ENCODE peak calls at places on chromosomes 2 and 18, in four cellular contexts. One of them, this sample, is unnamed.

GRCh38 chr2:127526940-127527804 is 883 bp upstream of the IWS1 start:
- DNase-seq in bronchial epithelial cell: peak
- DNase-seq in A549: peak
- DNase-seq in fibroblast of pulmonary artery: no peak
- DNase-seq in this sample: peak

GRCh38 chr2:233007270-233007669 is 5.8 kb downstream of the NGEF start:
- DNase-seq in fibroblast of pulmonary artery: no peak
- DNase-seq in bronchial epithelial cell: no peak
- DNase-seq in A549: no peak
- DNase-seq in this sample: no peak

GRCh38 chr2:239648607-239649006 is 247.8 kb upstream of the HDAC4 start:
- DNase-seq in fibroblast of pulmonary artery: no peak
- DNase-seq in bronchial epithelial cell: no peak
- DNase-seq in A549: no peak
- DNase-seq in this sample: no peak

GRCh38 chr2:142509401-142509800 is 368.1 kb upstream of the KYNU start:
- DNase-seq in fibroblast of pulmonary artery: no peak
- DNase-seq in A549: peak
- DNase-seq in bronchial epithelial cell: no peak
- DNase-seq in this sample: no peak

GRCh38 chr2:174395284-174395968 is at the start of gene SCRN3:
- DNase-seq in bronchial epithelial cell: peak
- DNase-seq in A549: peak
- DNase-seq in fibroblast of pulmonary artery: peak
- DNase-seq in this sample: peak

GRCh38 chr2:175035806-175036205 is 30.6 kb upstream of the CHN1 start:
- DNase-seq in bronchial epithelial cell: no peak
- DNase-seq in fibroblast of pulmonary artery: no peak
- DNase-seq in A549: no peak
- DNase-seq in this sample: no peak

GRCh38 chr2:202941771-202942170 is 29.7 kb downstream of the CARF start:
- DNase-seq in bronchial epithelial cell: peak
- DNase-seq in fibroblast of pulmonary artery: peak
- DNase-seq in A549: no peak
- DNase-seq in this sample: no peak

GRCh38 chr2:37877457-37878315 is 47.4 kb upstream of the RMDN2 start:
- DNase-seq in bronchial epithelial cell: peak
- DNase-seq in fibroblast of pulmonary artery: peak
- DNase-seq in A549: peak
- DNase-seq in this sample: no peak

GRCh38 chr2:215396595-215397313 is 39.1 kb downstream of the FN1 start:
- DNase-seq in fibroblast of pulmonary artery: peak
- DNase-seq in bronchial epithelial cell: no peak
- DNase-seq in A549: no peak
- DNase-seq in this sample: no peak

GRCh38 chr18:63016270-63016669 is 300.9 kb downstream of the PHLPP1 start:
- DNase-seq in bronchial epithelial cell: peak
- DNase-seq in A549: peak
- DNase-seq in fibroblast of pulmonary artery: peak
- DNase-seq in this sample: peak

GRCh38 chr2:227818569-227819397 is 5.1 kb downstream of the CCL20 start:
- DNase-seq in A549: peak
- DNase-seq in fibroblast of pulmonary artery: peak
- DNase-seq in bronchial epithelial cell: no peak
- DNase-seq in this sample: no peak

GRCh38 chr2:26008851-26009566 is 24.9 kb upstream of the RAB10 start:
- DNase-seq in A549: peak
- DNase-seq in fibroblast of pulmonary artery: peak
- DNase-seq in bronchial epithelial cell: peak
- DNase-seq in this sample: no peak

GRCh38 chr2:142980246-142981068 is 103.0 kb downstream of the KYNU start:
- DNase-seq in bronchial epithelial cell: peak
- DNase-seq in A549: peak
- DNase-seq in fibroblast of pulmonary artery: peak
- DNase-seq in this sample: no peak

GRCh38 chr2:70085711-70086277 is 1.5 kb upstream of the PCBP1 start:
- DNase-seq in fibroblast of pulmonary artery: peak
- DNase-seq in A549: no peak
- DNase-seq in bronchial epithelial cell: no peak
- DNase-seq in this sample: no peak

GRCh38 chr2:193869564-193869963 is 1674.8 kb upstream of the TMEFF2 start:
- DNase-seq in bronchial epithelial cell: no peak
- DNase-seq in fibroblast of pulmonary artery: no peak
- DNase-seq in A549: no peak
- DNase-seq in this sample: no peak

GRCh38 chr2:160126756-160127155 is 64.3 kb upstream of the PLA2R1 start:
- DNase-seq in A549: no peak
- DNase-seq in fibroblast of pulmonary artery: no peak
- DNase-seq in bronchial epithelial cell: no peak
- DNase-seq in this sample: no peak

GRCh38 chr18:3075491-3075890 is 62.5 kb upstream of the LPIN2 start:
- DNase-seq in fibroblast of pulmonary artery: no peak
- DNase-seq in bronchial epithelial cell: peak
- DNase-seq in A549: no peak
- DNase-seq in this sample: no peak

GRCh38 chr2:149994057-149994728 is 406.6 kb upstream of the MMADHC start:
- DNase-seq in fibroblast of pulmonary artery: peak
- DNase-seq in A549: no peak
- DNase-seq in bronchial epithelial cell: peak
- DNase-seq in this sample: peak

GRCh38 chr2:37816686-37817085 is 108.4 kb upstream of the RMDN2 start:
- DNase-seq in bronchial epithelial cell: no peak
- DNase-seq in fibroblast of pulmonary artery: no peak
- DNase-seq in A549: no peak
- DNase-seq in this sample: no peak

GRCh38 chr2:42340938-42341636 is 19.9 kb downstream of the COX7A2L start:
- DNase-seq in fibroblast of pulmonary artery: no peak
- DNase-seq in bronchial epithelial cell: no peak
- DNase-seq in A549: no peak
- DNase-seq in this sample: peak

GRCh38 chr2:88735853-88736252 is 44.4 kb downstream of the RPIA start:
- DNase-seq in fibroblast of pulmonary artery: no peak
- DNase-seq in A549: no peak
- DNase-seq in bronchial epithelial cell: peak
- DNase-seq in this sample: no peak

GRCh38 chr2:234266952-234267351 is 216.4 kb downstream of the SPP2 start:
- DNase-seq in A549: no peak
- DNase-seq in fibroblast of pulmonary artery: no peak
- DNase-seq in bronchial epithelial cell: no peak
- DNase-seq in this sample: no peak

GRCh38 chr2:74525717-74526648 is at the start of gene DQX1:
- DNase-seq in A549: no peak
- DNase-seq in bronchial epithelial cell: peak
- DNase-seq in fibroblast of pulmonary artery: no peak
- DNase-seq in this sample: peak

GRCh38 chr18:183769-184168 is 25.4 kb downstream of the USP14 start:
- DNase-seq in fibroblast of pulmonary artery: peak
- DNase-seq in A549: no peak
- DNase-seq in bronchial epithelial cell: no peak
- DNase-seq in this sample: no peak

GRCh38 chr2:207937818-207938217 is 87.5 kb downstream of the PLEKHM3 start:
- DNase-seq in bronchial epithelial cell: peak
- DNase-seq in A549: no peak
- DNase-seq in fibroblast of pulmonary artery: peak
- DNase-seq in this sample: no peak

GRCh38 chr2:47002480-47003381 is 87.1 kb upstream of the MCFD2 start:
- DNase-seq in bronchial epithelial cell: peak
- DNase-seq in A549: no peak
- DNase-seq in fibroblast of pulmonary artery: peak
- DNase-seq in this sample: no peak

GRCh38 chr2:99867690-99868089 is 274.7 kb downstream of the AFF3 start:
- DNase-seq in bronchial epithelial cell: peak
- DNase-seq in A549: no peak
- DNase-seq in fibroblast of pulmonary artery: peak
- DNase-seq in this sample: no peak

GRCh38 chr18:59271606-59272220 is 1.5 kb downstream of the RAX start:
- DNase-seq in fibroblast of pulmonary artery: no peak
- DNase-seq in bronchial epithelial cell: no peak
- DNase-seq in A549: no peak
- DNase-seq in this sample: no peak

GRCh38 chr2:121476714-121477113 is 54.0 kb upstream of the RNU4ATAC start:
- DNase-seq in fibroblast of pulmonary artery: no peak
- DNase-seq in A549: no peak
- DNase-seq in bronchial epithelial cell: no peak
- DNase-seq in this sample: no peak

GRCh38 chr2:102061286-102061699 is 69.5 kb downstream of the IL1R2 start:
- DNase-seq in A549: no peak
- DNase-seq in fibroblast of pulmonary artery: no peak
- DNase-seq in bronchial epithelial cell: no peak
- DNase-seq in this sample: no peak
- H3K4me3 ChIP-seq in A549: no peak
- H3K4me3 ChIP-seq in fibroblast of pulmonary artery: no peak
- H3K4me3 ChIP-seq in bronchial epithelial cell: no peak
- H3K4me3 ChIP-seq in this sample: no peak

DNA sequence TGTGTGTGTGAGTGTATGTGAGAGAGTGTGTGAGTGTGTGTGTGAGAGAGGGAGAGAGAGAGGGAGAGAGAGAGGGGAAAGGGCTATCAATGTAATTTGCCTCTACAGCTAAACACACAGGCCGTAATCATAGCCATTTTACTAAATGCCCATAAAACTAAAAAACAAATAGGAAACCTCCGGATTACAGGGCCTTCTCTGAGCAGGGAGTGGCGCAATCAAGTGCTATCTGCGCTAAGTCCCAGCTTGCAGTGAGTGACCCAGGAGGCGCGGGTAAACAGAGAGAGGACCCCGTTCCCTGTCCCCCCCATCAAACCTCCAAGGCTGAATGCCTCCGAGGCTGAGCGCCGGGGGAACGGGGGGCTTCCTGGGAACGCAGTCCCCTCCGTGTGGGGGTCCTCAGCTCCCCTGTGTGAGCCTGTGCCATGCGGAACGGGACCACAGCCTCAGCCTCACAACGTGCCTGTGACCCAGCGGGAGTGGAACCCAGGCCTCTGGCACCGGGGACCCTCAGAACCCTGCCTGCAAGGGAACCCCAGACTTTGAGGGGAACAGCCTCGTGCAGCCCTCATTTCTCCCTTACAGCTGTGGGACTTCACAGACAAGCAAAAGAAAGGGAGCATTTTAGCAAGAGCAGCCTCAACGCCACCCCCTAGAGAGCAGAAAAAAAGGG is 54.7 kb upstream of the ID2 start:
- DNase-seq in A549: no peak
- DNase-seq in bronchial epithelial cell: no peak
- DNase-seq in fibroblast of pulmonary artery: no peak
- DNase-seq in this sample: no peak
- H3K4me3 ChIP-seq in A549: no peak
- H3K4me3 ChIP-seq in bronchial epithelial cell: no peak
- H3K4me3 ChIP-seq in fibroblast of pulmonary artery: no peak
- H3K4me3 ChIP-seq in this sample: no peak

DNA sequence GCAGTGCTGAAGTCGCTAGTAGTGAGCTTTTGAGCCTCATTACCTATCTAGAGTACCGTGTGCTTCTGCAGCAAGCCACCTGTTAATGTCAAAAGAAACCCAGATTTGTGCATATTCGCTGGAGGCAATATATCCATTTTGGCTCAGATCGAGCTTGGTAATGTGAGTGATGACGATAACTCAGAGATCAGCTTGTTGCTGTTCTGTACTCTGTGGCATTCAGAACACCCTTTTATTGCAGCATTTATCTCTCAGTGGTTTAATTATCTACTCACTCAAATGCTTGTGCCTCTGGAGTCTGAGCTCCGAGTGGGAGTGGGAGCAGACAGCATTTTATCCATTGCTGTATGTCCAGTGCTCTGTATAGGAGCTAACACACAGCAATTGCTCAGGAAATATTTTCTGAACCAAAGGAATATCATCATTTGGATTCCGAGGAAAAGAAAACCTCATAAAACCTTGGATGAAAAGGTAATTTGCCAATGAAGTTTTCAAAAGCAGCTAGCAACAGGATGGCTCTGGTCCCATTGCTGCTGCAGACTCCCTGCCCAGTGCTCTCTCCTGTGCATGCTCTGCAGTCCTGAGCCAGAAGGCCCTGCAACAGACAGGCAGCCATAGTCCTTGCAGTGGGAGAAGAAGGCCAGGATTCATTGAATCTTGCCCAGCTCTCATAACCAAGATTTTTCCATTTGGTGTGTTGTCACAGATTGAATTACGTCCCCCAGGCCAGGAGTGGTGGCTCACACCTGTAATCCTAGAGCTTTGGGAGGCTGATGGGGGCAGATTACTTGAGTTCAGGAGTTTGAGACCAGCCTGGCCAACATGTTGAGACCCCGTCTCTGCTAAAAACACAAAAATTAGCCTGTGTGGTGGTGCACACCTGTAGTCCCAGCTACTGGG is 183.8 kb downstream of the MYCN start:
- DNase-seq in A549: no peak
- DNase-seq in fibroblast of pulmonary artery: no peak
- DNase-seq in bronchial epithelial cell: no peak
- DNase-seq in this sample: no peak
- H3K4me3 ChIP-seq in A549: no peak
- H3K4me3 ChIP-seq in fibroblast of pulmonary artery: no peak
- H3K4me3 ChIP-seq in bronchial epithelial cell: no peak
- H3K4me3 ChIP-seq in this sample: no peak

GRCh38 chr2:181984814-181985631 is 630 bp upstream of the PPP1R1C start:
- DNase-seq in fibroblast of pulmonary artery: no peak
- DNase-seq in A549: no peak
- DNase-seq in bronchial epithelial cell: no peak
- DNase-seq in this sample: no peak
- H3K4me3 ChIP-seq in fibroblast of pulmonary artery: no peak
- H3K4me3 ChIP-seq in A549: no peak
- H3K4me3 ChIP-seq in bronchial epithelial cell: no peak
- H3K4me3 ChIP-seq in this sample: no peak

DNA sequence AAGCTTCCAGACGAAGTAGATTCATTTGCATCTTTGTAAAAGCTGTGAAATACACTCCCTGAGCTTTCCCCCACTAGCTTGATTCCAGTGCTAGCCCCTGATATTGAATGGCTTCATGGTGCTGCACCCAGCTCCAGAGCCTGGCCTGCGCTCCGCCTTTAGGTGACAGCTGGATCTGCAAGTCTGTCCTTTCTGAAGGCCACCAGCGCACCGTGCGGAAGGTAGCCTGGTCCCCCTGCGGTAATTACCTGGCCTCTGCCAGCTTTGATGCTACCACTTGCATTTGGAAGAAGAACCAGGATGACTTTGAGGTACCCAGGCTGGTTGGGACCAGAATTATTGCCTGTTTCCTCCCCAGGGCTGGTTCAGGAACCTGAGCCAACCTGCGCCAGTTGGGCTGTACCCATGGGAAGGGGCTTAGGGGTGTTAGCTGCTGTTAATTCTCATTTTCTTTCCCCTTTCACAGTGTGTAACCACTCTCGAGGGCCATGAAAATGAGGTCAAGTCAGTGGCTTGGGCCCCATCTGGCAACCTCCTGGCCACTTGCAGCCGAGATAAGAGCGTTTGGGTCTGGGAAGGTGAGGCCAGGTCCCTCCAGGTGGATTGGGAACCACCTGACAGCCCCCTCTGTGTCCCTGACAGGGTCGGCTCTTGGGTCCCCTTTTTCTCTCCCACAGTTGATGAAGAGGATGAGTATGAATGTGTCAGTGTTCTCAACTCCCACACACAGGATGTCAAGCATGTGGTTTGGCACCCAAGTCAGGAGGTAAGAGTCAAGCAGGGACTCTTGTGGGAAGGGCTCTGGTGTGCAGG is 1.3 kb downstream of the CIAO1 start:
- DNase-seq in bronchial epithelial cell: no peak
- DNase-seq in A549: peak
- DNase-seq in fibroblast of pulmonary artery: peak
- DNase-seq in this sample: peak
- H3K4me3 ChIP-seq in bronchial epithelial cell: peak
- H3K4me3 ChIP-seq in A549: peak
- H3K4me3 ChIP-seq in fibroblast of pulmonary artery: peak
- H3K4me3 ChIP-seq in this sample: peak

This sample was measured in Jurkat, Clone E6-1.